ENCODE peak calls at places on chromosomes 1 and 21, in four cellular contexts. U is effector memory CD4-positive, alpha-beta T cell; Y is prostate gland; J is upper lobe of right lung. T is an unnamed sample.

GRCh38 chr1:224377676-224378006 is 21.0 kb downstream of the CNIH4 start:
- DNase-seq in J (no peak), U (no peak), Y (no peak), T (no peak)

GRCh38 chr1:228312091-228312764 is 94.4 kb downstream of the TRIM11 start:
- DNase-seq in U (no peak), J (peak; percentile 31), Y (no peak), T (no peak)

GRCh38 chr1:6783956-6784559 is 1.2 kb upstream of the CAMTA1 start:
- DNase-seq in Y (no peak), U (no peak), J (no peak), T (no peak)

GRCh38 chr21:42258150-42258884 is 39.4 kb downstream of the ABCG1 start:
- DNase-seq in Y (peak; percentile 30), U (peak; percentile 60), J (peak; percentile 87), T (peak; percentile 68)

GRCh38 chr1:245079021-245079609 is 75.7 kb upstream of the KIF26B start:
- DNase-seq in Y (no peak), U (no peak), J (no peak), T (no peak)

GRCh38 chr21:42724226-42724920 is 71.0 kb downstream of the PDE9A start:
- DNase-seq in U (no peak), Y (no peak), J (no peak), T (no peak)

GRCh38 chr1:172585861-172586260 is 52.9 kb downstream of the SUCO start:
- DNase-seq in U (no peak), J (no peak), Y (no peak), T (no peak)

GRCh38 chr1:151315565-151316235 is 11.5 kb downstream of the PI4KB start:
- DNase-seq in Y (no peak), J (no peak), U (no peak), T (no peak)

GRCh38 chr1:3948344-3948743 is 48.3 kb upstream of the C1orf174 start:
- DNase-seq in J (no peak), Y (no peak), U (no peak), T (no peak)

GRCh38 chr1:176717052-176717754 is 254.2 kb downstream of the PAPPA2 start:
- DNase-seq in U (no peak), Y (no peak), J (no peak), T (no peak)

GRCh38 chr1:40381268-40382109 is 8.0 kb downstream of the SMAP2 start:
- DNase-seq in J (no peak), Y (no peak), U (no peak), T (no peak)

GRCh38 chr1:37255868-37256267 is 218.5 kb upstream of the ZC3H12A start:
- DNase-seq in Y (no peak), U (no peak), J (no peak), T (no peak)

GRCh38 chr1:43786975-43787374 is 79.6 kb downstream of the ST3GAL3 start:
- DNase-seq in U (no peak), J (no peak), Y (no peak), T (no peak)

GRCh38 chr1:11507309-11507708 is 28.4 kb downstream of the DISP3 start:
- DNase-seq in U (no peak), J (no peak), Y (no peak), T (no peak)
- H3K9me3 ChIP-seq in U (peaks cover 10% of the 10 kb centered on the region), J (peaks cover 20% of the 10 kb centered on the region), Y (no peaks in the 10 kb centered on the region), T (no peaks in the 10 kb centered on the region)

DNA sequence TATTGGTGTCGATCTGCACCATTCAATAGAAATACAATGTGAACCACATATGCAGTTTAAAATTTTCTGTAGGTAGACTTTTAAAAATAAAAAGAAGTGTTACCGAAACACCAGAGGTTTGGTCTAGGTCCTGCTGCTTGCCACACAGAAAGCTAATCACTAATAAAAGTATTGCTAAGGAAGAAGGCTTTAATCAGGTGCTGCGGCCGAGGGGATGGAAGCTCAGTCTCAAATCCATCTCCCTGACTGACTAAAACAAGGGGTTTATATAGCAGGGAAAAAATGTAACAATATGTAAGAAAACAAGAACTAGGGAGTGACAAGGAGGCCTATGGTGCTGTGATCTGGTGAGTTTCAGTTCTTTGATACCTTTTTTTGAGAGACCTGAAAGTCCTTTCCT is 99.3 kb downstream of the XPR1 start:
- DNase-seq in Y (no peak), U (no peak), J (no peak), T (no peak)
- H3K9me3 ChIP-seq in Y (no peaks in the 10 kb centered on the region), U (peaks cover 20% of the 10 kb centered on the region), J (peaks cover 27% of the 10 kb centered on the region), T (peaks cover 18% of the 10 kb centered on the region)

DNA sequence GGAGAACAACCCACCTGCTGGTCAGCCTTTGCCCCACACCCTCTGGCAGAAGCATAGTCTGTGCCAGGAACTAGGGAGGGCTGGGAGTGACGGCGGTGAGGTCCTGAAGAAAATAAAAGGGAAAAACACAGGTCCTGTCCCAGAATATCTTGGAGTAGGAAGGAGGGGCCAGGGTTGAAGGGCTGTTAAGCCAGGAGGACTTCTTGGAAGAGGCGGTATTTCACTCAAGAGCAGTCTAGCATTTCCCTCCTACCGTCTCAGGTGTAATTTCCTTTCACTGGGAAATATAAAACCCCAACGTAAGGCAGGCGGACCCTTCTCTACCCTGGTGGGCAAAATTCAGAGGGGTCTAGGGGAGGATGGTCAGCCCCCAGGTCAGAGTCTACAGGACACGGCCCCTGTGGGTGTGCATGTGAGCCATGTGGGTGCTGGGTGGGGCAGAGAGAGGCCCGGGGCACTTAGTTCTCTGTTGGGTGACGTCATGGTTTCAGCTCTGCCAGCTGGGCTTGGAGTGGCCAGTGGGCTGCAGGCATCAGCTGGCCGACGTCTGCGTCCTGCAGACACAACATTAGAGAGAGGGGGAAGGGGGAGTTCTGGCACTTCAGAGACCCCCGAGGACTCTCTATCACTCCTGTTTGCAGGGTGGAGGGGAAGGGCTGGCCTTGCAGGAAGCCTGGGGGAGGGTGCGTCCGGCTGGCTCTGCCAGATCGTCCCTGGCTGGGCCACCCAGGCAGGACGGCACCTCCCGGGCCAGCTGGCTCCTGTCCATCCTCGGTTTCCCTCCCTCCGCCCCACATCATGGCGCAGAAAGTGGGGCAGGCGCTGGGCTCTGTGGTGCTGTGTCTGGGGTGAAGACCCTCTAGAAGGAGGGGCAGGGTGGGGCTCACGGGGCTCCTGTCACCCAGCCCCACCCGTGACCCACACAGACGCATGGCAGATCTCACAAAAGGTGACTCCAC is 73.0 kb upstream of the TTC34 start:
- DNase-seq in J (no peak), U (no peak), Y (no peak), T (no peak)
- H3K9me3 ChIP-seq in J (peaks cover 13% of the 10 kb centered on the region), U (peaks cover 6% of the 10 kb centered on the region), Y (peaks cover 4% of the 10 kb centered on the region), T (peaks cover 2% of the 10 kb centered on the region)

DNA sequence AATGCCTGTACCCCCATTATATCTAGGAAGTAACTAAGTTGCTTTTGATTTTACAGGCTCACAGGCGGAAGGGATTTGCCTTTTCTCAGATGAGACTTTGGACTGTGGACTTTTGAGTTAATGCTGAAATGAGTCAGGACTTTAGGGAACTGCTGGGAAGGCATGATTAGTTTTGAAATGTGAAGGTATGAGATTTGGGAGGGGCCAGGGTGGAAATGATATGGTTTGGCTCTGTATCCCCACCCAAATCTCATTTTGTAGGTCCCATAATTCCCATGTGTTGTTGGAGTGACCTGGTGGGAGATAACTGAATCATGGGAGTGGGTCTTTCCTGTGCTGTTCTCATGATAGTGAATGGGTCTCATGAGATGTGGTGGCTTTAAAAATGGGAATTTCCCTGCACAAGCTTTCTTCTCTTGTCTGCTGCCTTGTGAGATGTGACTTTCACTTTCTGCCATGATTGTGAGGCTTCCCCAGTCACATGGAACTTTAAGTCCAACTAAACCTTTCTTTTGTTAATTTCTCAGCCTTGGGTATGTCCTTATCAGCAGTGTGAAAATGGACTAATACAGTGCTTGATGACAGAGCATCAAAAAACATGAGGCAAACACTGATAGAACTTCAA is 1119.5 kb downstream of the PLA2G4A start:
- DNase-seq in J (no peak), U (no peak), Y (no peak), T (no peak)
- H3K9me3 ChIP-seq in J (peaks cover 12% of the 10 kb centered on the region), U (no peaks in the 10 kb centered on the region), Y (no peaks in the 10 kb centered on the region), T (no peaks in the 10 kb centered on the region)

GRCh38 chr21:19328954-19329353 is 925.4 kb upstream of the TMPRSS15 start:
- DNase-seq in J (no peak), Y (no peak), U (no peak), T (no peak)
- H3K9me3 ChIP-seq in J (peaks cover 10% of the 10 kb centered on the region), Y (no peaks in the 10 kb centered on the region), U (peaks cover 8% of the 10 kb centered on the region), T (no peaks in the 10 kb centered on the region)

DNA sequence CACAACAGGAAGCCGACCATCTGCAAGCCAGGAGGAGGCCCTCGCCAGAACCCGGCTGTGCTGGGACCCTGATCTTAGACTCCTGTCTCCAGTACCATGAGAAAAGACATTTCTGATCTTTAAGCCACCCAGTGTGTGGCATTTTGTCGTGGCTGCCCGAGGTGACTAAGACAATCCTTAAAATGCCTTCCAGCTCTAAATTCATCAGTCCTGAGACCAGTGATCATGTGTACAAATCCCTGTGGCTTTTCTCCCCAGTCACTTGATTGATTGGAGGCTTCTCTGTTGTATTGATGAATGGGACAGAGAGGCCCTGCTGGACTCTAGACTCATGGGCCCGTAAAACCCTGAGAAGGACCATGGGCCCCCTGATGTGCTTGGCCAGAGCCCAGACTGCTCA is 36.1 kb downstream of the B3GALT5 start:
- DNase-seq in J (peak; percentile 33), U (no peak), Y (no peak), T (no peak)
- H3K9me3 ChIP-seq in J (no peaks in the 10 kb centered on the region), U (peaks cover 4% of the 10 kb centered on the region), Y (no peaks in the 10 kb centered on the region), T (no peaks in the 10 kb centered on the region)

GRCh38 chr1:23177438-23178380 is 9.1 kb upstream of the LUZP1 start:
- DNase-seq in Y (peak; percentile 64), U (peak; percentile 38), J (peak; percentile 86), T (peak; percentile 16)

GRCh38 chr1:23171181-23171755 is 2.6 kb upstream of the LUZP1 start:
- DNase-seq in U (no peak), J (no peak), Y (no peak), T (no peak)

GRCh38 chr1:23178414-23178813 is 9.8 kb upstream of the LUZP1 start:
- DNase-seq in Y (no peak), U (no peak), J (no peak), T (no peak)

GRCh38 chr1:23177031-23177430 is 8.4 kb upstream of the LUZP1 start:
- DNase-seq in J (no peak), U (no peak), Y (no peak), T (no peak)

GRCh38 chr1:23174383-23175110 is 5.9 kb upstream of the LUZP1 start:
- DNase-seq in Y (no peak), U (no peak), J (no peak), T (no peak)
- H3K9me3 ChIP-seq in Y (no peaks in the 10 kb centered on the region), U (no peaks in the 10 kb centered on the region), J (no peaks in the 10 kb centered on the region), T (no peaks in the 10 kb centered on the region)

DNA sequence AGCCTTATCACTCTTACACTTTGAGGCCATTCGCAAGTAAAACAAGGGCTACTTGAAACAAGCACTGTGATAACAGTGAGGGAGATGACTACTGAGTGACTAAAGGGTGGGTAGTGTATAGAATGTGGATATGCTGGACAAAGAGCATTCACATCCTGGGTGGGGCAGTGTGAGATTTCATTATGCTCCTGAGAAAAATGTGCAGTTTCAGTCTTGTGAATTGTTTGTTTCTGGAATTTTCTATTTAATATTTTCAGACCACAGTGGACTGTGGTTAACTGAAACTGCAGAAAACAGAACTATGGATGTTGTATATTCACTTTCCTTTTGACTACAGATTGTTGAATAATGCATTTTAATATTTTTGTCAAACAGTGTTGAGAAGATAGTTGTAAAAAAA is 25.1 kb upstream of the B3GALT2 start:
- DNase-seq in J (no peak), U (no peak), Y (no peak), T (no peak)
- H3K9me3 ChIP-seq in J (no peaks in the 10 kb centered on the region), U (no peaks in the 10 kb centered on the region), Y (no peaks in the 10 kb centered on the region), T (no peaks in the 10 kb centered on the region)

GRCh38 chr1:2443285-2444137 is 31.1 kb upstream of the PEX10 start:
- DNase-seq in J (no peak), Y (no peak), U (no peak), T (no peak)
- H3K9me3 ChIP-seq in J (no peaks in the 10 kb centered on the region), Y (no peaks in the 10 kb centered on the region), U (no peaks in the 10 kb centered on the region), T (no peaks in the 10 kb centered on the region)

T was measured in T-helper 17 cell.